ENCODE peak calls at places on chromosomes 4 and X, in seven cellular contexts. M is retina, S is BE2C, V is RWPE1, F is MCF 10A, Z is NCI-H69, U is AG10803. K is an unnamed sample.

GRCh38 chr4:156111706-156112105 is 158.0 kb upstream of the CTSO start:
- DNase-seq in Z (no peak), F (no peak), U (no peak), M (no peak), S (no peak), V (no peak), K (no peak)

GRCh38 chr4:3869661-3870566 is 103.7 kb downstream of the ADRA2C start:
- DNase-seq in Z (no peak), F (no peak), U (no peak), S (no peak), M (no peak), V (no peak), K (peak)

GRCh38 chr4:183636923-183637322 is 22.1 kb downstream of the RWDD4 start:
- DNase-seq in Z (peak), S (no peak), F (peak), U (no peak), M (no peak), V (no peak), K (no peak)

GRCh38 chr4:1615786-1616573 is 68.1 kb downstream of the FAM53A start:
- DNase-seq in U (no peak), S (no peak), Z (no peak), M (no peak), F (no peak), V (no peak), K (no peak)

GRCh38 chr4:133624744-133625143 is 475.6 kb downstream of the PCDH10 start:
- DNase-seq in V (no peak), F (no peak), S (peak), M (peak), U (no peak), Z (peak), K (no peak)

GRCh38 chrX:134803060-134803459 is 144.8 kb upstream of the PLAC1 start:
- DNase-seq in V (no peak), F (no peak), Z (no peak), S (no peak), M (no peak), U (no peak), K (no peak)

GRCh38 chrX:147733369-147733768 is 178.3 kb upstream of the FMR1 start:
- DNase-seq in S (no peak), M (no peak), F (no peak), Z (no peak), U (no peak), V (no peak), K (no peak)

GRCh38 chr4:74969507-74970474 is 36.9 kb downstream of the PARM1 start:
- DNase-seq in F (no peak), Z (peak), V (no peak), S (peak), U (no peak), M (no peak), K (no peak)

GRCh38 chr4:78038704-78039103 is 18.4 kb upstream of the FRAS1 start:
- DNase-seq in M (peak), Z (no peak), V (no peak), S (no peak), F (no peak), U (no peak), K (no peak)

GRCh38 chrX:11470231-11470630 is 177.0 kb downstream of the AMELX start:
- DNase-seq in S (no peak), M (no peak), U (peak), V (peak), F (peak), Z (no peak), K (no peak)

GRCh38 chr4:187128971-187129370 is 405.3 kb upstream of the FAT1 start:
- DNase-seq in U (peak), F (peak), V (peak), M (no peak), S (no peak), Z (no peak), K (no peak)

GRCh38 chr4:55435136-55435535 is 39.4 kb downstream of the TMEM165 start:
- DNase-seq in S (no peak), M (no peak), Z (no peak), V (no peak), F (peak), U (no peak), K (no peak)

GRCh38 chr4:171042989-171043524 is 770.1 kb upstream of the GALNTL6 start:
- DNase-seq in S (no peak), V (no peak), Z (no peak), M (no peak), U (no peak), F (no peak), K (no peak)

GRCh38 chr4:104128031-104128849 is 366.5 kb downstream of the CXXC4 start:
- DNase-seq in M (no peak), U (no peak), Z (peak), S (no peak), F (no peak), V (no peak), K (no peak)

GRCh38 chrX:148070504-148070877 is 89.4 kb downstream of the FMR1NB start:
- DNase-seq in V (no peak), Z (no peak), F (no peak), M (no peak), S (no peak), U (no peak), K (no peak)

GRCh38 chr4:6938237-6938636 is 28.6 kb downstream of the TBC1D14 start:
- DNase-seq in S (no peak), V (no peak), M (peak), Z (peak), F (no peak), U (peak), K (no peak)

GRCh38 chrX:3651272-3651671 is 62.2 kb downstream of the PRKX start:
- DNase-seq in Z (peak), F (peak), U (peak), S (no peak), V (peak), M (no peak), K (no peak)

GRCh38 chr4:184280104-184280503 is 62.4 kb upstream of the ENPP6 start:
- DNase-seq in F (no peak), U (no peak), Z (no peak), M (no peak), V (no peak), S (no peak), K (no peak)

GRCh38 chrX:1598021-1598875 is 6.8 kb downstream of the AKAP17A start:
- DNase-seq in Z (no peak), V (no peak), M (no peak), S (no peak), F (no peak), U (no peak), K (no peak)

GRCh38 chr4:40458683-40459082 is 123.5 kb downstream of the CHRNA9 start:
- DNase-seq in F (no peak), U (no peak), Z (no peak), V (no peak), M (no peak), S (no peak), K (no peak)

GRCh38 chr4:175394213-175394612 is 417.9 kb downstream of the GPM6A start:
- DNase-seq in V (no peak), M (no peak), F (no peak), Z (no peak), U (no peak), S (no peak), K (no peak)

GRCh38 chr4:6771229-6771671 is 11.3 kb upstream of the KIAA0232 start:
- DNase-seq in U (peak), F (peak), S (no peak), V (no peak), M (no peak), Z (no peak), K (peak)

GRCh38 chr4:7367361-7367760 is 67.4 kb downstream of the PSAPL1 start:
- DNase-seq in V (no peak), F (no peak), U (no peak), Z (peak), S (no peak), M (no peak), K (no peak)

GRCh38 chr4:182569561-182569960 is 326.4 kb downstream of the TENM3 start:
- DNase-seq in V (no peak), M (no peak), Z (no peak), S (no peak), F (no peak), U (no peak), K (no peak)

GRCh38 chr4:121957266-121957665 is 5.4 kb upstream of the TRPC3 start:
- DNase-seq in U (no peak), F (no peak), S (no peak), M (no peak), Z (no peak), V (no peak), K (no peak)

GRCh38 chr4:1075266-1075665 is 38.1 kb downstream of the RNF212 start:
- DNase-seq in S (no peak), M (no peak), F (no peak), V (no peak), U (no peak), Z (no peak), K (no peak)

K was measured in coronary artery.